ENCODE peak calls at places on chromosomes 3 and 15, in six cellular contexts. M is tibial artery, U is right lobe of liver, W is kidney, B is H9, K is AG04450. G is an unnamed sample.

GRCh38 chr3:70000563-70001081 is 1.1 kb downstream of the SAMMSON start:
- DNase-seq in M (no peak), U (no peak), W (no peak), B (no peak), K (no peak), G (peak)

GRCh38 chr3:195899701-195900425 is 8.5 kb downstream of the TNK2 start:
- DNase-seq in M (no peak), U (peak), W (peak), B (no peak), K (no peak), G (no peak)

GRCh38 chr15:76346666-76347506 is 10.3 kb downstream of the ISL2 start:
- DNase-seq in M (no peak), U (no peak), W (no peak), B (peak), K (no peak), G (no peak)

GRCh38 chr15:43294091-43294706 is 27.5 kb upstream of the TGM5 start:
- DNase-seq in M (no peak), U (no peak), W (no peak), B (no peak), K (no peak), G (no peak)

GRCh38 chr3:88863196-88863595 is 244.2 kb upstream of the EPHA3 start:
- DNase-seq in M (no peak), U (no peak), W (no peak), B (no peak), K (no peak), G (no peak)

GRCh38 chr3:168260859-168261258 is 165.1 kb upstream of the GOLIM4 start:
- DNase-seq in M (no peak), U (no peak), W (no peak), B (no peak), K (no peak), G (no peak)

GRCh38 chr3:135271562-135272290 is 476.7 kb downstream of the EPHB1 start:
- DNase-seq in M (no peak), U (no peak), W (peak), B (no peak), K (no peak), G (no peak)

GRCh38 chr3:21620511-21621395 is 130.3 kb downstream of the ZNF385D start:
- DNase-seq in M (no peak), U (no peak), W (no peak), B (no peak), K (no peak), G (no peak)

GRCh38 chr3:175598740-175599139 is 739.6 kb downstream of the NAALADL2 start:
- DNase-seq in M (no peak), U (no peak), W (no peak), B (no peak), K (no peak), G (no peak)

GRCh38 chr3:136250862-136251460 is 821 bp downstream of the PCCB start:
- DNase-seq in M (peak), U (peak), W (peak), B (peak), K (no peak), G (peak)

GRCh38 chr3:107962946-107963345 is 127.9 kb downstream of the CD47 start:
- DNase-seq in M (no peak), U (no peak), W (no peak), B (no peak), K (no peak), G (no peak)

GRCh38 chr15:100651253-100651652 is 48.9 kb downstream of the ASB7 start:
- DNase-seq in M (no peak), U (no peak), W (no peak), B (no peak), K (no peak), G (no peak)

GRCh38 chr15:77179541-77179998 is 108.7 kb upstream of the TSPAN3 start:
- DNase-seq in M (no peak), U (no peak), W (no peak), B (no peak), K (no peak), G (no peak)

GRCh38 chr3:140545197-140545596 is 132.7 kb upstream of the TRIM42 start:
- DNase-seq in M (no peak), U (no peak), W (no peak), B (no peak), K (no peak), G (no peak)

GRCh38 chr3:198080521-198081384 is 120.7 kb downstream of the LMLN start:
- DNase-seq in M (peak), U (peak), W (peak), B (peak), K (peak), G (peak)

GRCh38 chr15:70447927-70448698 is 315.2 kb downstream of the UACA start:
- DNase-seq in M (no peak), U (no peak), W (peak), B (no peak), K (no peak), G (no peak)

GRCh38 chr3:46538803-46539442 is 27.2 kb downstream of the LRRC2 start:
- DNase-seq in M (peak), U (peak), W (peak), B (no peak), K (no peak), G (no peak)

GRCh38 chr3:35393916-35394315 is 245.4 kb upstream of the ARPP21 start:
- DNase-seq in M (no peak), U (no peak), W (no peak), B (peak), K (no peak), G (no peak)

GRCh38 chr15:36469567-36469966 is 109.9 kb upstream of the CDIN1 start:
- DNase-seq in M (no peak), U (no peak), W (no peak), B (no peak), K (peak), G (no peak)

GRCh38 chr15:22988811-22989210 is 8.6 kb upstream of the CYFIP1 start:
- DNase-seq in M (no peak), U (no peak), W (no peak), B (no peak), K (no peak), G (no peak)

GRCh38 chr3:42489116-42489936 is 13.1 kb upstream of the VIPR1 start:
- DNase-seq in M (no peak), U (no peak), W (no peak), B (peak), K (no peak), G (no peak)
- H3K27ac ChIP-seq in M (peak), U (no peak), W (no peak), B (no peak), K (no peak), G (no peak)

DNA sequence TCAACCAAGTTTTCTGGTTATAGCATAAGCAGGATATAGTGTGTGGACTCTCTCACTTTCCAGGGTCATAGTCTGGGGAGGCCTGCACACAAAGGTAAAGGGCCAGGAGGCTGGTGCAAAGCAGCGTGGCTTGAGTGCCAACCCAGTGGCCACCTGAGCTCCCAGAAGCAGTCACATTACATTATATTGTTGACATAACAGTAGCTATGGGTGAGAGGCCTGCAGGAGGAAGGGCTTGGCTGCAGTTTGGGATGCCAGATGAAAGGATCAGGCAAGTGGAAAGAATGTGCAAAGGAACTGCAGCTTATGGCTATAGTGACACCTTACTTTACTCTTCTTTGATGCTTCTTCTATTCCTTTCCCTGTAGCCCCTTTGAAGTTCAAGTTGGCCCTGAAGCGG is 96.5 kb downstream of the FLNB start:
- DNase-seq in M (no peak), U (no peak), W (no peak), B (no peak), K (no peak), G (no peak)
- H3K27ac ChIP-seq in M (no peak), U (peak), W (no peak), B (no peak), K (no peak), G (no peak)

GRCh38 chr15:56940388-56940787 is 21.9 kb downstream of the TCF12 start:
- DNase-seq in M (no peak), U (no peak), W (no peak), B (no peak), K (no peak), G (no peak)
- H3K27ac ChIP-seq in M (no peak), U (no peak), W (no peak), B (no peak), K (no peak), G (peak)

GRCh38 chr3:151085227-151085888 is at the start of gene MED12L:
- DNase-seq in M (peak), U (peak), W (peak), B (peak), K (peak), G (peak)
- H3K27ac ChIP-seq in M (peak), U (no peak), W (no peak), B (no peak), K (no peak), G (peak)

GRCh38 chr3:101066776-101067175 is 73.6 kb upstream of the ABI3BP start:
- DNase-seq in M (no peak), U (no peak), W (no peak), B (no peak), K (no peak), G (no peak)

GRCh38 chr3:101070260-101071121 is 77.3 kb upstream of the ABI3BP start:
- DNase-seq in M (no peak), U (peak), W (peak), B (peak), K (no peak), G (no peak)

GRCh38 chr3:101069796-101070195 is 76.6 kb upstream of the ABI3BP start:
- DNase-seq in M (no peak), U (no peak), W (no peak), B (no peak), K (no peak), G (no peak)

GRCh38 chr3:101068876-101069606 is 75.8 kb upstream of the ABI3BP start:
- DNase-seq in M (no peak), U (no peak), W (no peak), B (no peak), K (no peak), G (no peak)

GRCh38 chr3:101065962-101066361 is 72.7 kb upstream of the ABI3BP start:
- DNase-seq in M (no peak), U (no peak), W (no peak), B (no peak), K (peak), G (no peak)
- H3K27ac ChIP-seq in M (peak), U (no peak), W (no peak), B (no peak), K (peak), G (no peak)

GRCh38 chr3:192831111-192831644 is 86.5 kb downstream of the MB21D2 start:
- DNase-seq in M (no peak), U (no peak), W (no peak), B (no peak), K (peak), G (no peak)
- H3K27ac ChIP-seq in M (no peak), U (no peak), W (no peak), B (no peak), K (peak), G (no peak)

DNA sequence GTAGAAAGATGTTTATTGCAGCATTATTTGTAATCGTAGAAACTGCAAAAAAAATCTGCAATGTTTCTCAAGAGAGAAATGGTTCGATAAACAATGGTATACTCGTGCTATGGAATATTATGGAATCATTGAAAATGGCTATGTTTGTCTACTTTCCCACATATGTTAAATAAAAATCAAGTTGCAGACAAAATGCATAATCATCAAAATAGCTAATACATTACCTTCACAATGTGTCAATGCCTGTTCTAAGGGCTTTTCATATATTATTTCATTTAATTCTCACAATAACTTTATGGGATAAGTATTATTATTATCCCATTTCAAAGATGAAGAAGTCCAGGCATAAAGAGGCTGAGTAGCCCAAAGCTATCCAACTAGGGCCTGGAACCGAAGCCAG is 2.2 kb upstream of the EIF2B5 start:
- DNase-seq in M (no peak), U (no peak), W (no peak), B (no peak), K (no peak), G (no peak)
- H3K27ac ChIP-seq in M (no peak), U (no peak), W (no peak), B (no peak), K (no peak), G (no peak)

GRCh38 chr3:131547585-131547984 is 44.8 kb upstream of the MRPL3 start:
- DNase-seq in M (no peak), U (no peak), W (no peak), B (no peak), K (no peak), G (no peak)

GRCh38 chr3:131543714-131544113 is 40.9 kb upstream of the MRPL3 start:
- DNase-seq in M (peak), U (peak), W (peak), B (peak), K (peak), G (no peak)

GRCh38 chr3:131541288-131541687 is 38.5 kb upstream of the MRPL3 start:
- DNase-seq in M (no peak), U (no peak), W (no peak), B (no peak), K (no peak), G (no peak)

GRCh38 chr3:131540821-131541220 is 38.0 kb upstream of the MRPL3 start:
- DNase-seq in M (no peak), U (no peak), W (no peak), B (no peak), K (no peak), G (no peak)

DNA sequence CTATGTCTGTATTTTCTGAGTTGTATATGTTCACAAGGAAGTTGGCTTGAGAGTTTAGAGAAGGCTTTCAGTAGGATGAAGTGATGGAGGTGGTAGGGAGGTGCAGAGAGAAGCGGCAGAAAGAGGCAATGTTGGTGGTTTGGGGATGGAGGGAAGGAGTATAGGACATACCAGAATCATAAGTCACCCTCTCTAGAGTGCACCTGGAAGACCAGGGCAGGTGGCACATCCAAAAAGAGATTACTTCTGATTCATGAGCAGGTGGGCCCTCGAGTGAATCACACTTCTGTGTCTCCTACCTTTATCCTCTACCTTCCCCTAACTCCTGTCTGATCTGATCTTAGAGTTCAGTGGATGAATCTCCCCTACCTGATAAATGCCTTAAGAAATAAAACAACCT is 41.8 kb upstream of the MRPL3 start:
- DNase-seq in M (no peak), U (no peak), W (no peak), B (no peak), K (no peak), G (no peak)
- H3K27ac ChIP-seq in M (no peak), U (no peak), W (no peak), B (no peak), K (no peak), G (no peak)

G was measured in caudate nucleus.